ENCODE peak calls at places on chromosomes 6 and 20, in eight cellular contexts. One of them, this sample, is unnamed. For H3K36me3, the result is how much of the 10 kb centered on the place peaks cover.

GRCh38 chr6:152635949-152636674 is 1.1 kb downstream of the SYNE1 start:
- DNase-seq in hepatocyte: peak
- DNase-seq in GM23248: peak
- DNase-seq in breast epithelium: no peak
- DNase-seq in PC-3: no peak
- DNase-seq in CD8-positive, alpha-beta T cell: no peak
- DNase-seq in cardiac muscle cell: peak
- DNase-seq in naive thymus-derived CD4-positive, alpha-beta T cell: no peak
- DNase-seq in this sample: no peak

GRCh38 chr6:134394141-134394648 is 76.3 kb upstream of the SGK1 start:
- DNase-seq in breast epithelium: no peak
- DNase-seq in cardiac muscle cell: no peak
- DNase-seq in GM23248: no peak
- DNase-seq in PC-3: no peak
- DNase-seq in hepatocyte: peak
- DNase-seq in naive thymus-derived CD4-positive, alpha-beta T cell: no peak
- DNase-seq in CD8-positive, alpha-beta T cell: no peak
- DNase-seq in this sample: no peak

GRCh38 chr20:3521852-3522740 is 51.3 kb downstream of the ATRN start:
- DNase-seq in breast epithelium: no peak
- DNase-seq in PC-3: no peak
- DNase-seq in cardiac muscle cell: no peak
- DNase-seq in GM23248: no peak
- DNase-seq in hepatocyte: no peak
- DNase-seq in naive thymus-derived CD4-positive, alpha-beta T cell: no peak
- DNase-seq in CD8-positive, alpha-beta T cell: no peak
- DNase-seq in this sample: no peak

GRCh38 chr20:60869626-60870025 is 382.4 kb upstream of the CDH4 start:
- DNase-seq in GM23248: peak
- DNase-seq in PC-3: no peak
- DNase-seq in cardiac muscle cell: no peak
- DNase-seq in hepatocyte: no peak
- DNase-seq in CD8-positive, alpha-beta T cell: no peak
- DNase-seq in breast epithelium: no peak
- DNase-seq in naive thymus-derived CD4-positive, alpha-beta T cell: no peak
- DNase-seq in this sample: no peak

GRCh38 chr6:13808806-13809205 is 5.6 kb downstream of the MCUR1 start:
- DNase-seq in naive thymus-derived CD4-positive, alpha-beta T cell: no peak
- DNase-seq in breast epithelium: no peak
- DNase-seq in CD8-positive, alpha-beta T cell: no peak
- DNase-seq in hepatocyte: no peak
- DNase-seq in cardiac muscle cell: no peak
- DNase-seq in GM23248: no peak
- DNase-seq in PC-3: no peak
- DNase-seq in this sample: no peak

GRCh38 chr20:49786671-49787370 is 25.8 kb upstream of the SLC9A8 start:
- DNase-seq in naive thymus-derived CD4-positive, alpha-beta T cell: no peak
- DNase-seq in breast epithelium: no peak
- DNase-seq in PC-3: peak
- DNase-seq in GM23248: peak
- DNase-seq in CD8-positive, alpha-beta T cell: no peak
- DNase-seq in hepatocyte: no peak
- DNase-seq in cardiac muscle cell: peak
- DNase-seq in this sample: no peak

GRCh38 chr6:67680297-67680932 is 954.7 kb upstream of the ADGRB3 start:
- DNase-seq in PC-3: peak
- DNase-seq in CD8-positive, alpha-beta T cell: no peak
- DNase-seq in GM23248: no peak
- DNase-seq in hepatocyte: no peak
- DNase-seq in naive thymus-derived CD4-positive, alpha-beta T cell: no peak
- DNase-seq in breast epithelium: no peak
- DNase-seq in cardiac muscle cell: no peak
- DNase-seq in this sample: no peak

GRCh38 chr6:46923476-46923875 is 1.7 kb upstream of the ADGRF5 start:
- DNase-seq in naive thymus-derived CD4-positive, alpha-beta T cell: no peak
- DNase-seq in cardiac muscle cell: no peak
- DNase-seq in hepatocyte: no peak
- DNase-seq in GM23248: no peak
- DNase-seq in CD8-positive, alpha-beta T cell: no peak
- DNase-seq in breast epithelium: no peak
- DNase-seq in PC-3: no peak
- DNase-seq in this sample: no peak

GRCh38 chr20:460180-460579 is 2.2 kb downstream of the TBC1D20 start:
- DNase-seq in GM23248: no peak
- DNase-seq in hepatocyte: no peak
- DNase-seq in naive thymus-derived CD4-positive, alpha-beta T cell: no peak
- DNase-seq in CD8-positive, alpha-beta T cell: no peak
- DNase-seq in PC-3: no peak
- DNase-seq in cardiac muscle cell: no peak
- DNase-seq in breast epithelium: no peak
- DNase-seq in this sample: no peak

GRCh38 chr20:16228722-16229121 is 344.5 kb downstream of the KIF16B start:
- DNase-seq in hepatocyte: no peak
- DNase-seq in GM23248: no peak
- DNase-seq in breast epithelium: no peak
- DNase-seq in CD8-positive, alpha-beta T cell: no peak
- DNase-seq in naive thymus-derived CD4-positive, alpha-beta T cell: no peak
- DNase-seq in PC-3: no peak
- DNase-seq in cardiac muscle cell: no peak
- DNase-seq in this sample: no peak

GRCh38 chr6:1388927-1389790 is at the start of gene FOXF2:
- DNase-seq in hepatocyte: peak
- DNase-seq in CD8-positive, alpha-beta T cell: no peak
- DNase-seq in naive thymus-derived CD4-positive, alpha-beta T cell: no peak
- DNase-seq in PC-3: no peak
- DNase-seq in breast epithelium: no peak
- DNase-seq in cardiac muscle cell: peak
- DNase-seq in GM23248: peak
- DNase-seq in this sample: no peak

GRCh38 chr6:2988076-2988425 is 11.6 kb upstream of the NQO2 start:
- DNase-seq in PC-3: no peak
- DNase-seq in GM23248: no peak
- DNase-seq in CD8-positive, alpha-beta T cell: no peak
- DNase-seq in hepatocyte: no peak
- DNase-seq in cardiac muscle cell: no peak
- DNase-seq in breast epithelium: no peak
- DNase-seq in naive thymus-derived CD4-positive, alpha-beta T cell: no peak
- DNase-seq in this sample: no peak

GRCh38 chr6:149054559-149055194 is 262.8 kb upstream of the TAB2 start:
- DNase-seq in hepatocyte: no peak
- DNase-seq in GM23248: no peak
- DNase-seq in PC-3: no peak
- DNase-seq in breast epithelium: no peak
- DNase-seq in cardiac muscle cell: no peak
- DNase-seq in naive thymus-derived CD4-positive, alpha-beta T cell: no peak
- DNase-seq in CD8-positive, alpha-beta T cell: no peak
- DNase-seq in this sample: no peak

GRCh38 chr20:10034717-10035571 is at the start of gene ANKEF1:
- DNase-seq in breast epithelium: peak
- DNase-seq in CD8-positive, alpha-beta T cell: peak
- DNase-seq in PC-3: peak
- DNase-seq in cardiac muscle cell: peak
- DNase-seq in GM23248: peak
- DNase-seq in hepatocyte: peak
- DNase-seq in naive thymus-derived CD4-positive, alpha-beta T cell: peak
- DNase-seq in this sample: no peak

GRCh38 chr6:143037470-143037869 is 23.2 kb upstream of the AIG1 start:
- DNase-seq in PC-3: no peak
- DNase-seq in hepatocyte: no peak
- DNase-seq in breast epithelium: no peak
- DNase-seq in naive thymus-derived CD4-positive, alpha-beta T cell: no peak
- DNase-seq in cardiac muscle cell: no peak
- DNase-seq in GM23248: no peak
- DNase-seq in CD8-positive, alpha-beta T cell: no peak
- DNase-seq in this sample: no peak

GRCh38 chr6:45447721-45448120 is 70.0 kb upstream of the SUPT3H start:
- DNase-seq in hepatocyte: no peak
- DNase-seq in GM23248: no peak
- DNase-seq in cardiac muscle cell: no peak
- DNase-seq in naive thymus-derived CD4-positive, alpha-beta T cell: no peak
- DNase-seq in CD8-positive, alpha-beta T cell: no peak
- DNase-seq in breast epithelium: no peak
- DNase-seq in PC-3: no peak
- DNase-seq in this sample: no peak
- H3K4me3 ChIP-seq in hepatocyte: no peak
- H3K4me3 ChIP-seq in GM23248: no peak
- H3K4me3 ChIP-seq in cardiac muscle cell: no peak
- H3K4me3 ChIP-seq in naive thymus-derived CD4-positive, alpha-beta T cell: no peak
- H3K4me3 ChIP-seq in CD8-positive, alpha-beta T cell: no peak
- H3K4me3 ChIP-seq in breast epithelium: no peak
- H3K4me3 ChIP-seq in PC-3: no peak
- H3K4me3 ChIP-seq in this sample: no peak

DNA sequence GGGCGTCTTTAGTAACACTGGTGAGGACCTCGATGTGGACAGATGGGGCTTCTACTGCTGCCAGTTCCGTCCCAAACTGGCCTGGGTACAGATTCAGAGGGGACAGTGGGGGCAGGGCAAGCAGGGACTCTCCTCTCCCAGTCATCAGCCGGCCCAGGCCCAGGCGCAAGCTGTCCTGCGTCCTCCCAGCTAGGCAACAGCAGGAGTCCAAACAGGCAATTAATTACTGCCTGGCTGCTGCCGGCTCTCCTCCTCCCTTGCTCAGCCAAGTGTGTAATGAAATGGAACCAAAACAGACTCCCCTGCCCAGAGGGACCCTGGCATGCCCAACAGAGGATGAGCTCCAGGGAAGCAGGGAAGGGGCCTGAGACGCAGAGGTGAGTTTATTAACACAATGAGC is 17.8 kb upstream of the SLC32A1 start:
- DNase-seq in hepatocyte: no peak
- DNase-seq in PC-3: no peak
- DNase-seq in breast epithelium: no peak
- DNase-seq in naive thymus-derived CD4-positive, alpha-beta T cell: no peak
- DNase-seq in CD8-positive, alpha-beta T cell: no peak
- DNase-seq in cardiac muscle cell: no peak
- DNase-seq in GM23248: no peak
- DNase-seq in this sample: no peak
- H3K27ac ChIP-seq in hepatocyte: no peak
- H3K27ac ChIP-seq in PC-3: no peak
- H3K27ac ChIP-seq in breast epithelium: no peak
- H3K27ac ChIP-seq in naive thymus-derived CD4-positive, alpha-beta T cell: no peak
- H3K27ac ChIP-seq in CD8-positive, alpha-beta T cell: no peak
- H3K27ac ChIP-seq in cardiac muscle cell: no peak
- H3K27ac ChIP-seq in GM23248: no peak
- H3K27ac ChIP-seq in this sample: no peak

GRCh38 chr6:30683980-30684338 is 2.5 kb downstream of the PPP1R18 start:
- DNase-seq in hepatocyte: no peak
- DNase-seq in PC-3: no peak
- DNase-seq in cardiac muscle cell: no peak
- DNase-seq in GM23248: peak
- DNase-seq in CD8-positive, alpha-beta T cell: no peak
- DNase-seq in breast epithelium: no peak
- DNase-seq in naive thymus-derived CD4-positive, alpha-beta T cell: no peak
- DNase-seq in this sample: no peak

GRCh38 chr6:30683137-30683979 is 3.1 kb downstream of the PPP1R18 start:
- DNase-seq in hepatocyte: no peak
- DNase-seq in cardiac muscle cell: no peak
- DNase-seq in breast epithelium: no peak
- DNase-seq in naive thymus-derived CD4-positive, alpha-beta T cell: no peak
- DNase-seq in PC-3: no peak
- DNase-seq in CD8-positive, alpha-beta T cell: no peak
- DNase-seq in GM23248: no peak
- DNase-seq in this sample: no peak

GRCh38 chr6:30682181-30683117 is 4.0 kb downstream of the PPP1R18 start:
- DNase-seq in GM23248: peak
- DNase-seq in naive thymus-derived CD4-positive, alpha-beta T cell: peak
- DNase-seq in breast epithelium: peak
- DNase-seq in CD8-positive, alpha-beta T cell: peak
- DNase-seq in hepatocyte: peak
- DNase-seq in cardiac muscle cell: peak
- DNase-seq in PC-3: peak
- DNase-seq in this sample: no peak

GRCh38 chr6:30679765-30680535 is 6.5 kb downstream of the PPP1R18 start:
- DNase-seq in breast epithelium: no peak
- DNase-seq in naive thymus-derived CD4-positive, alpha-beta T cell: no peak
- DNase-seq in GM23248: no peak
- DNase-seq in hepatocyte: no peak
- DNase-seq in cardiac muscle cell: no peak
- DNase-seq in CD8-positive, alpha-beta T cell: no peak
- DNase-seq in PC-3: no peak
- DNase-seq in this sample: no peak

GRCh38 chr6:30681696-30682180 is 4.7 kb downstream of the PPP1R18 start:
- DNase-seq in CD8-positive, alpha-beta T cell: no peak
- DNase-seq in breast epithelium: no peak
- DNase-seq in PC-3: no peak
- DNase-seq in naive thymus-derived CD4-positive, alpha-beta T cell: no peak
- DNase-seq in hepatocyte: no peak
- DNase-seq in GM23248: no peak
- DNase-seq in cardiac muscle cell: no peak
- DNase-seq in this sample: no peak
- H3K36me3 ChIP-seq in CD8-positive, alpha-beta T cell: under half
- H3K36me3 ChIP-seq in breast epithelium: under half
- H3K36me3 ChIP-seq in PC-3: under half
- H3K36me3 ChIP-seq in naive thymus-derived CD4-positive, alpha-beta T cell: under half
- H3K36me3 ChIP-seq in hepatocyte: under half
- H3K36me3 ChIP-seq in GM23248: under half
- H3K36me3 ChIP-seq in cardiac muscle cell: under half
- H3K36me3 ChIP-seq in this sample: under half

DNA sequence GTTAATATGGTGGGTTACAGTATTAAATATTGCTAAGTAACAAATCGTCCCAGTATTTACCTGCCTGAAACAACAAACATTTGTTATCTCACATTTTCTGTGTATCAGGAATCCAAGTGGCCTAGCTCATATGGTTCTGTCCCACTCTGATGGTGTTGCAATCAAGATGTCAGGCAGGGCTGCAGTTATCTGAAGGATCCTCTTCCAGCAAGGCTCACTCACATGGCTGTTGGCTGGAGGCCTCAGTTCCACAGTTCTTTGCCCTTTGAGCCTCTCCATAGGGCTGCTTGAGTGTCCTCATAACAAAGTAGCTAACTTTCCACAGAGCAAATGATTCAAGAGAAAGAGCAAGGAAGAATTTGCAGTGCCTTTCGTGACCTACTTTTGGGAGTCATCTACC is 17.7 kb downstream of the RAB22A start:
- DNase-seq in cardiac muscle cell: peak
- DNase-seq in breast epithelium: no peak
- DNase-seq in GM23248: peak
- DNase-seq in PC-3: no peak
- DNase-seq in hepatocyte: peak
- DNase-seq in naive thymus-derived CD4-positive, alpha-beta T cell: no peak
- DNase-seq in CD8-positive, alpha-beta T cell: no peak
- DNase-seq in this sample: no peak
- H3K4me3 ChIP-seq in cardiac muscle cell: no peak
- H3K4me3 ChIP-seq in breast epithelium: no peak
- H3K4me3 ChIP-seq in GM23248: no peak
- H3K4me3 ChIP-seq in PC-3: no peak
- H3K4me3 ChIP-seq in hepatocyte: no peak
- H3K4me3 ChIP-seq in naive thymus-derived CD4-positive, alpha-beta T cell: no peak
- H3K4me3 ChIP-seq in CD8-positive, alpha-beta T cell: no peak
- H3K4me3 ChIP-seq in this sample: no peak

DNA sequence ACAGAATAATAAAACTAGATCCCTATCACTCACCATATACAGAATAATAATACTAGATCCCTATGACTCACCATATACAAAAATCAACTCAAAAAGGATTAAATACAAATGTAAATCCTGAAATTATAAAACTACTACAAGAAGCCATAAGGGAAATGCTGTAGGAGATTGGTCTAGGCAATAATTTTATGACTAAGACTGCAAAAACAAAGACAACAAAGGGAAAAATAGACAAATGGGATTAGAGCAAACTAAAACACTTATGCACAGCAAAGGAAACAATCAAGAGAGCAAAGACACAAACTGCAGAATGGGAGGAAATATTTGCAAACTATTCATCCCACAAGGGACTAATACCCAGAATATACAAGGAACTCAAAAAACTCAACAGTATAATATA is 4.1 kb upstream of the RNF217 start:
- DNase-seq in PC-3: no peak
- DNase-seq in breast epithelium: no peak
- DNase-seq in naive thymus-derived CD4-positive, alpha-beta T cell: no peak
- DNase-seq in cardiac muscle cell: no peak
- DNase-seq in GM23248: no peak
- DNase-seq in CD8-positive, alpha-beta T cell: no peak
- DNase-seq in hepatocyte: no peak
- DNase-seq in this sample: no peak
- H3K27ac ChIP-seq in PC-3: no peak
- H3K27ac ChIP-seq in breast epithelium: no peak
- H3K27ac ChIP-seq in naive thymus-derived CD4-positive, alpha-beta T cell: no peak
- H3K27ac ChIP-seq in cardiac muscle cell: no peak
- H3K27ac ChIP-seq in GM23248: no peak
- H3K27ac ChIP-seq in CD8-positive, alpha-beta T cell: no peak
- H3K27ac ChIP-seq in hepatocyte: no peak
- H3K27ac ChIP-seq in this sample: no peak